ENCODE peak calls at places on chromosomes 1 and 21, in four cellular contexts. G is IMR-90, H is neural progenitor cell, N is neuronal stem cell. J is an unnamed sample.

GRCh38 chr1:81758213-81758612 is 42.5 kb upstream of the ADGRL2 start:
- DNase-seq in G (no peak), N (no peak), H (no peak), J (no peak)

GRCh38 chr1:89632213-89633102 is 462 bp upstream of the LRRC8C start:
- DNase-seq in H (peak; percentile 89), N (peak; percentile 79), G (peak; percentile 71), J (peak; percentile 41)

GRCh38 chr1:228397966-228398365 is 8.7 kb downstream of the TRIM11 start:
- DNase-seq in H (no peak), G (no peak), N (no peak), J (no peak)

GRCh38 chr1:99570486-99571089 is 75.3 kb upstream of the PALMD start:
- DNase-seq in H (no peak), N (no peak), G (peak; percentile 47), J (no peak)

GRCh38 chr1:20348326-20348910 is 57.7 kb downstream of the VWA5B1 start:
- DNase-seq in N (no peak), G (no peak), H (no peak), J (no peak)

GRCh38 chr1:67062412-67062811 is 8.5 kb upstream of the SLC35D1 start:
- DNase-seq in H (no peak), N (no peak), G (no peak), J (no peak)

GRCh38 chr1:197173571-197174482 is 27.4 kb upstream of the ASPM start:
- DNase-seq in G (peak; percentile 79), H (no peak), N (no peak), J (no peak)

GRCh38 chr1:11794446-11795237 is 11.1 kb downstream of the MTHFR start:
- DNase-seq in N (no peak), G (no peak), H (no peak), J (no peak)

GRCh38 chr1:202998836-202999750 is 8.1 kb upstream of the TMEM183A start:
- DNase-seq in H (peak; percentile 72), G (peak; percentile 52), N (peak; percentile 45), J (peak; percentile 39)

GRCh38 chr1:16017076-16017460 is 775 bp downstream of the HSPB7 start:
- DNase-seq in H (no peak), N (no peak), G (no peak), J (no peak)

GRCh38 chr1:16013908-16014258 is 4.0 kb downstream of the HSPB7 start:
- DNase-seq in N (no peak), G (no peak), H (no peak), J (no peak)

GRCh38 chr1:16015960-16016901 is 1.6 kb downstream of the HSPB7 start:
- DNase-seq in H (no peak), N (no peak), G (no peak), J (no peak)

GRCh38 chr1:16014509-16015482 is 3.0 kb downstream of the HSPB7 start:
- DNase-seq in N (no peak), G (no peak), H (no peak), J (no peak)

GRCh38 chr1:16015491-16015890 is 2.4 kb downstream of the HSPB7 start:
- DNase-seq in H (no peak), G (no peak), N (no peak), J (no peak)
- H3K9ac ChIP-seq in H (no peak overlapping the region), G (no peak overlapping the region), N (no peak overlapping the region), J (no peak overlapping the region)

DNA sequence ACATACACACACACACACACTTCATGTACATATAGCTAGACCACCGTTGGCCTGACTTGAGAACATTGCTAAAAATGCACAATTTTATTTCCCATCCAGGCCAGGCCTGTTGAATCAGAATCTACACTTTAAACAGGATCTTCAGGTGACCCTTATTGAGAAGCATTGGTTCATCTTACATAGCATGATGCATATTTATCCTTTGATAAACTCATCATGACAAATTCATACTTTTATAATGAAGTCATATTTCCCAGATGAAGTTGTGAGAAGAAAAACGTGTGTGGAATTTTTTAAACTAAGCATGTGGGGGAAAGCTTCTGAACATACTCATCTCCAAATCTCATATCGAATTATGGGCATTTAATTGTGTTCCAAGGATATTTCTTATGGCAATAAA is 877.7 kb downstream of the MRPL39 start:
- DNase-seq in G (peak; percentile 69), N (no peak), H (no peak), J (no peak)
- H2AFZ ChIP-seq in G (no peak overlapping the region), N (no peak overlapping the region), H (no peak overlapping the region), J (no peak overlapping the region)

GRCh38 chr21:15406791-15407190 is 323.0 kb upstream of the USP25 start:
- DNase-seq in G (no peak), H (no peak), N (no peak), J (no peak)

GRCh38 chr21:15400905-15401304 is 328.9 kb upstream of the USP25 start:
- DNase-seq in H (no peak), G (no peak), N (no peak), J (no peak)

GRCh38 chr21:15397258-15397657 is 332.5 kb upstream of the NRIP1 start:
- DNase-seq in N (no peak), G (no peak), H (no peak), J (no peak)

DNA sequence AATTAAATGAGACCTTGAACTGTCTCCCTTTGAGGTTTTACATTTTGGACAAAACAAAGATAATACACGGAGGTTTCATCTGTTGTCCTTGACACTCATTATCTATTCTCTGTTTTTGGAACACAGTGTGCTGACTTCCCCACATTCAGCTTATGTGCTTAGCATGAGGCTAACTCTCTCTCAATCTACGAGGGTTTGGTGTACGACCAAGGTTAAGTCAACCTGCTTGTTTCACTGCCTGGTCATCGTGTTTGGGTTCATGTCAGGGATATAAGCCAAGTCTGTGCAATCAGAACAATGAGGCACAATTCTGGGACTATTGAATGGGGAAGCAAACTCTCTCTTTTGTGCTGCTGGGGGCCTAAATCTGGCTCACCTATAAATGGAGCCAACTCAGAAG is 328.5 kb upstream of the USP25 start:
- DNase-seq in N (no peak), H (no peak), G (no peak), J (no peak)
- H3K9ac ChIP-seq in N (no peak overlapping the region), H (no peak overlapping the region), G (no peak overlapping the region), J (no peak overlapping the region)

GRCh38 chr1:24709748-24710416 is 35.4 kb upstream of the CLIC4 start:
- DNase-seq in H (no peak), G (no peak), N (no peak), J (no peak)
- H2AFZ ChIP-seq in H (no peak overlapping the region), G (no peak overlapping the region), N (no peak overlapping the region), J (peak overlapping the region; percentile 98)

GRCh38 chr1:32798679-32799416 is 18.3 kb downstream of the YARS1 start:
- DNase-seq in H (no peak), G (no peak), N (no peak), J (no peak)

GRCh38 chr1:32801096-32801713 is 16.0 kb downstream of the YARS1 start:
- DNase-seq in N (no peak), G (peak; percentile 90), H (no peak), J (no peak)

GRCh38 chr1:32797456-32797855 is 19.7 kb downstream of the YARS1 start:
- DNase-seq in H (no peak), G (peak; percentile 55), N (no peak), J (no peak)

GRCh38 chr1:32798191-32798590 is 19.0 kb downstream of the YARS1 start:
- DNase-seq in N (no peak), G (peak; percentile 84), H (no peak), J (no peak)
- H3K9ac ChIP-seq in N (no peak overlapping the region), G (no peak overlapping the region), H (no peak overlapping the region), J (no peak overlapping the region)

J was measured in HCT116.